ENCODE peak calls at places on chromosomes 6 and 20, in ten cellular contexts. X, W, Z, G, O, D, Q, K, L and S are unnamed samples.

GRCh38 chr20:12395404-12396159 is 477.9 kb downstream of the BTBD3 start:
- DNase-seq in X (no peak), W (no peak), Z (no peak), G (no peak), O (no peak), D (no peak), Q (no peak), K (no peak), L (no peak), S (peak; percentile 46)

GRCh38 chr6:14454467-14454763 is 336.8 kb downstream of the CD83 start:
- DNase-seq in X (no peak), W (no peak), Z (peak; percentile 79), G (no peak), O (no peak), D (no peak), Q (no peak), K (no peak), L (no peak), S (no peak)

GRCh38 chr20:7195704-7196103 is 428.2 kb downstream of the BMP2 start:
- DNase-seq in X (no peak), W (peak; percentile 87), Z (no peak), G (no peak), O (peak; percentile 71), D (peak; percentile 87), Q (no peak), K (no peak), L (no peak), S (peak; percentile 63)

GRCh38 chr6:14734416-14735340 is 511.2 kb upstream of the JARID2 start:
- DNase-seq in X (no peak), W (peak; percentile 75), Z (no peak), G (peak; percentile 54), O (peak; percentile 92), D (peak; percentile 98), Q (no peak), K (no peak), L (no peak), S (peak; percentile 80)

GRCh38 chr6:10276106-10276505 is 138.8 kb downstream of the TFAP2A start:
- DNase-seq in X (no peak), W (peak; percentile 11), Z (no peak), G (no peak), O (peak; percentile 51), D (no peak), Q (no peak), K (no peak), L (no peak), S (no peak)

GRCh38 chr6:113903666-113904330 is 46.7 kb downstream of the MARCKS start:
- DNase-seq in X (peak; percentile 29), W (peak; percentile 61), Z (peak; percentile 30), G (no peak), O (peak; percentile 12), D (peak; percentile 20), Q (peak; percentile 76), K (no peak), L (peak; percentile 46), S (peak; percentile 69)

GRCh38 chr20:54320148-54320607 is 112.3 kb downstream of the PFDN4 start:
- DNase-seq in X (no peak), W (peak; percentile 33), Z (no peak), G (no peak), O (peak; percentile 25), D (no peak), Q (no peak), K (no peak), L (no peak), S (no peak)

GRCh38 chr6:34237316-34237721 is 646 bp downstream of the HMGA1 start:
- DNase-seq in X (peak; percentile 57), W (no peak), Z (peak; percentile 64), G (no peak), O (peak; percentile 64), D (no peak), Q (no peak), K (no peak), L (no peak), S (no peak)

GRCh38 chr6:16227605-16228004 is 10.8 kb upstream of the GMPR start:
- DNase-seq in X (no peak), W (no peak), Z (no peak), G (no peak), O (no peak), D (no peak), Q (no peak), K (no peak), L (no peak), S (no peak)

GRCh38 chr20:1171461-1172093 is 13.2 kb downstream of the TMEM74B start:
- DNase-seq in X (peak; percentile 16), W (peak; percentile 56), Z (peak; percentile 41), G (peak; percentile 13), O (peak; percentile 46), D (peak; percentile 34), Q (no peak), K (peak; percentile 64), L (no peak), S (peak; percentile 58)

GRCh38 chr6:147169529-147169928 is 34.7 kb upstream of the STXBP5 start:
- DNase-seq in X (no peak), W (no peak), Z (no peak), G (no peak), O (no peak), D (no peak), Q (no peak), K (no peak), L (no peak), S (no peak)

GRCh38 chr6:144352310-144352709 is 67.2 kb downstream of the UTRN start:
- DNase-seq in X (no peak), W (peak; percentile 65), Z (no peak), G (peak; percentile 59), O (no peak), D (peak; percentile 27), Q (no peak), K (no peak), L (no peak), S (no peak)

GRCh38 chr6:116244284-116244683 is 9.6 kb downstream of the TSPYL4 start:
- DNase-seq in X (peak; percentile 43), W (no peak), Z (no peak), G (no peak), O (no peak), D (no peak), Q (no peak), K (no peak), L (no peak), S (no peak)

GRCh38 chr20:32359633-32360332 is 1.7 kb downstream of the ASXL1 start:
- DNase-seq in X (no peak), W (peak; percentile 50), Z (no peak), G (no peak), O (peak; percentile 69), D (no peak), Q (no peak), K (no peak), L (no peak), S (peak; percentile 31)

GRCh38 chr6:15512126-15512525 is 150.7 kb downstream of the DTNBP1 start:
- DNase-seq in X (no peak), W (peak; percentile 30), Z (peak; percentile 15), G (no peak), O (peak; percentile 30), D (peak; percentile 38), Q (peak; percentile 58), K (no peak), L (no peak), S (no peak)

GRCh38 chr6:53541900-53542299 is 3.0 kb downstream of the GCLC start:
- DNase-seq in X (no peak), W (no peak), Z (no peak), G (no peak), O (no peak), D (no peak), Q (no peak), K (no peak), L (no peak), S (no peak)
- H3K4me3 ChIP-seq in X (no peak overlapping the region), W (no peak overlapping the region), Z (no peak overlapping the region), G (no peak overlapping the region), O (no peak overlapping the region), D (no peak overlapping the region), Q (peak overlapping the region; percentile 94), K (no peak overlapping the region), L (no peak overlapping the region), S (no peak overlapping the region)

GRCh38 chr20:19883501-19883900 is 125.4 kb downstream of the RIN2 start:
- DNase-seq in X (no peak), W (no peak), Z (no peak), G (no peak), O (no peak), D (no peak), Q (no peak), K (no peak), L (no peak), S (no peak)

GRCh38 chr20:19885981-19886665 is 128.1 kb downstream of the RIN2 start:
- DNase-seq in X (peak; percentile 63), W (peak; percentile 53), Z (peak; percentile 85), G (no peak), O (peak; percentile 57), D (peak; percentile 63), Q (no peak), K (no peak), L (peak; percentile 58), S (peak; percentile 62)

GRCh38 chr20:19886666-19887288 is 128.7 kb downstream of the RIN2 start:
- DNase-seq in X (no peak), W (peak; percentile 31), Z (no peak), G (no peak), O (no peak), D (peak; percentile 33), Q (no peak), K (no peak), L (no peak), S (peak; percentile 54)

GRCh38 chr20:19887566-19888268 is 129.4 kb upstream of the NAA20 start:
- DNase-seq in X (no peak), W (no peak), Z (no peak), G (no peak), O (no peak), D (no peak), Q (no peak), K (no peak), L (no peak), S (no peak)

GRCh38 chr20:19885576-19885956 is 127.5 kb downstream of the RIN2 start:
- DNase-seq in X (no peak), W (no peak), Z (no peak), G (no peak), O (peak; percentile 23), D (no peak), Q (no peak), K (no peak), L (no peak), S (no peak)
- H3K4me3 ChIP-seq in X (no peak overlapping the region), W (no peak overlapping the region), Z (no peak overlapping the region), G (no peak overlapping the region), O (peak overlapping the region; percentile 73), D (no peak overlapping the region), Q (no peak overlapping the region), K (no peak overlapping the region), L (peak overlapping the region; percentile 66), S (no peak overlapping the region)

DNA sequence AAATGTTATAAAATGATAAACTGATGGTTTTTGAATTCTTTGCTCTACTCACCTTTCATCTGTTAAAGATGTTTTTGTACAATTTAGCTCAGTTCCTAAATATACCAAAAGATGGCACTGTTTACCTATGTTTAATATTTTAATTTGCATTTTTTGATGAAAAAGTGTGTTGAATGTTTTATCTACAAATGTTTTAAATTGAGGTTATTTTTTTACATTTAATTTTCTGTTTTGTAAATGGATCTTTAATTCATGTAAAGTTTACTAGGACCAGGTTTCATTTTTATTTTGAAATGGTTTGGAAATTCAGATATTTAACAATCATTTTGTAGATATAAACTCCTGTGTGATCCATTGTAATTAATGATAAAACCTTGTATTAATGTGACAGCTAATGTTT is 30.0 kb downstream of the CDKAL1 start:
- DNase-seq in X (no peak), W (peak; percentile 61), Z (no peak), G (no peak), O (peak; percentile 33), D (peak; percentile 35), Q (no peak), K (peak; percentile 12), L (no peak), S (peak; percentile 48)
- H3K4me3 ChIP-seq in X (no peak overlapping the region), W (no peak overlapping the region), Z (no peak overlapping the region), G (no peak overlapping the region), O (no peak overlapping the region), D (no peak overlapping the region), Q (no peak overlapping the region), K (no peak overlapping the region), L (no peak overlapping the region), S (no peak overlapping the region)

GRCh38 chr6:132401941-132402275 is 633 bp upstream of the MOXD1 start:
- DNase-seq in X (no peak), W (no peak), Z (no peak), G (no peak), O (peak; percentile 40), D (no peak), Q (no peak), K (no peak), L (no peak), S (no peak)
- H3K4me3 ChIP-seq in X (no peak overlapping the region), W (peak overlapping the region; percentile 66), Z (no peak overlapping the region), G (no peak overlapping the region), O (peak overlapping the region; percentile 98), D (peak overlapping the region; percentile 63), Q (peak overlapping the region; percentile 68), K (peak overlapping the region; percentile 90), L (peak overlapping the region; percentile 74), S (peak overlapping the region; percentile 69)